ENCODE peak calls at places on chromosome X, in six cellular contexts. N, R, W, I, C and H are unnamed samples.

GRCh38 chrX:94097852-94098251 is 423.8 kb downstream of the FAM133A start:
- DNase-seq in C (no peak), W (no peak), N (no peak), I (no peak), R (no peak), H (no peak)

GRCh38 chrX:74419861-74420193 is 1.5 kb upstream of the SLC16A2 start:
- DNase-seq in R (no peak), C (no peak), I (no peak), N (no peak), W (no peak), H (no peak)

GRCh38 chrX:154542723-154543424 is 3.8 kb downstream of the G6PD start:
- DNase-seq in C (no peak), R (no peak), N (no peak), W (no peak), I (peak), H (no peak)

GRCh38 chrX:103782640-103783039 is 6.0 kb downstream of the PLP1 start:
- DNase-seq in C (no peak), N (no peak), R (no peak), I (no peak), W (no peak), H (no peak)

GRCh38 chrX:39652336-39652735 is 445.4 kb downstream of the BCOR start:
- DNase-seq in C (no peak), I (no peak), W (no peak), N (peak), R (peak), H (peak)

GRCh38 chrX:50627696-50628095 is 157.1 kb upstream of the DGKK start:
- DNase-seq in N (no peak), I (no peak), C (no peak), W (no peak), R (no peak), H (no peak)

GRCh38 chrX:40380649-40381488 is 199.9 kb upstream of the ATP6AP2 start:
- DNase-seq in I (no peak), C (no peak), N (no peak), R (no peak), W (no peak), H (no peak)

GRCh38 chrX:13419276-13419675 is 99.4 kb upstream of the ATXN3L start:
- DNase-seq in N (no peak), I (no peak), C (no peak), W (no peak), R (no peak), H (no peak)

GRCh38 chrX:137742846-137743245 is 176.9 kb downstream of the ZIC3 start:
- DNase-seq in N (no peak), I (no peak), C (no peak), R (no peak), W (no peak), H (no peak)

GRCh38 chrX:109839694-109840358 is 106.8 kb upstream of the ACSL4 start:
- DNase-seq in C (peak), I (no peak), W (no peak), R (peak), N (no peak), H (no peak)

GRCh38 chrX:44157858-44158257 is 184.7 kb upstream of the NDP start:
- DNase-seq in N (no peak), I (no peak), W (no peak), R (no peak), C (no peak), H (no peak)

GRCh38 chrX:41273638-41274037 is 60.3 kb upstream of the DDX3X start:
- DNase-seq in W (no peak), N (no peak), C (no peak), I (no peak), R (no peak), H (no peak)

GRCh38 chrX:23317799-23318724 is 16.6 kb upstream of the PTCHD1 start:
- DNase-seq in W (no peak), R (peak), N (no peak), C (no peak), I (no peak), H (no peak)

GRCh38 chrX:10649286-10649685 is 28.9 kb upstream of the MID1 start:
- DNase-seq in C (no peak), N (no peak), R (no peak), I (no peak), W (no peak), H (no peak)

GRCh38 chrX:9913041-9913440 is 54.1 kb upstream of the CLDN34 start:
- DNase-seq in C (no peak), W (no peak), I (no peak), R (no peak), N (no peak), H (no peak)

GRCh38 chrX:153600032-153600373 is 1.1 kb upstream of the CCNQ start:
- DNase-seq in I (no peak), W (no peak), C (no peak), N (no peak), R (no peak), H (no peak)

GRCh38 chrX:18490816-18491215 is 65.4 kb downstream of the CDKL5 start:
- DNase-seq in W (no peak), C (no peak), N (no peak), R (no peak), I (no peak), H (no peak)

GRCh38 chrX:74389016-74389415 is 32.3 kb upstream of the SLC16A2 start:
- DNase-seq in R (no peak), N (no peak), W (no peak), I (no peak), C (no peak), H (no peak)

GRCh38 chrX:20571611-20572010 is 304.9 kb upstream of the RPS6KA3 start:
- DNase-seq in C (no peak), W (no peak), I (no peak), N (no peak), R (no peak), H (no peak)

GRCh38 chrX:11341274-11342256 is 48.4 kb downstream of the AMELX start:
- DNase-seq in W (peak), N (no peak), R (peak), C (no peak), I (no peak), H (no peak)

GRCh38 chrX:31656013-31656412 is 584.2 kb upstream of the FTHL17 start:
- DNase-seq in I (no peak), W (no peak), N (no peak), C (no peak), R (no peak), H (no peak)

GRCh38 chrX:122625821-122626220 is 558.3 kb upstream of the GRIA3 start:
- DNase-seq in I (no peak), C (no peak), W (no peak), N (no peak), R (no peak), H (no peak)

DNA sequence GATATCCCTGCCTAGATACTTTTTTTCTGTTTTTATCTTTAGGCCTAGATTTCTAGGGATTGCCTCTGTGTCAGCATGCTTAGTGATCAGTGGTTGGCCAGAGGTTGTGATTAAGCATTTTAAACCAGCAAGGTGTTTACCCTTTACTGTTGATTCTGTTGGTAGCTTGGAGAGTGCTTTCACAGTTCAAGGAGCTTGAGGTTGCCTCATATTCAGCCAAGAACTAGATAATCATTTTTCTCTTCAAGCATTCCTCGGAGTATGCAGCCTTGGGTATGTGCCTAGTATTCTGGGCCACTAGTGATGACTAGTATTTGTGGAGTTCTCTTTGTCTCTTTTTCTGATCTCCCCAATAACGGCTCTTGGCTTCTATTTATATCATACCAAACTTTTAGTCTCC is 20.4 kb downstream of the APOOL start:
- DNase-seq in C (no peak), R (no peak), W (no peak), I (no peak), N (no peak), H (no peak)
- TF ChIP-seq POLR2A in C (no peak), R (no peak), W (no peak), I (no peak), N (no peak), H (no peak)

GRCh38 chrX:65034641-65035450 is 58.6 kb upstream of the ZC4H2 start:
- DNase-seq in R (peak), N (peak), W (no peak), I (peak), C (peak), H (peak)
- TF ChIP-seq POLR2AphosphoS5 in R (no peak), N (no peak), W (no peak), I (no peak), C (no peak), H (no peak)

GRCh38 chrX:72314881-72315280 is 9.2 kb upstream of the CITED1 start:
- DNase-seq in I (no peak), W (no peak), R (no peak), N (no peak), C (no peak), H (no peak)

GRCh38 chrX:72314242-72314641 is 8.5 kb upstream of the CITED1 start:
- DNase-seq in R (no peak), W (no peak), I (no peak), N (no peak), C (no peak), H (no peak)

GRCh38 chrX:72313757-72314156 is 8.0 kb upstream of the CITED1 start:
- DNase-seq in N (no peak), W (no peak), C (no peak), I (no peak), R (no peak), H (no peak)

GRCh38 chrX:72317139-72317538 is 11.4 kb upstream of the CITED1 start:
- DNase-seq in C (no peak), I (no peak), R (no peak), W (no peak), N (no peak), H (no peak)

GRCh38 chrX:72316408-72317079 is 10.8 kb upstream of the CITED1 start:
- DNase-seq in I (no peak), N (no peak), R (no peak), W (no peak), C (no peak), H (no peak)
- TF ChIP-seq TAF1 in I (no peak), N (no peak), R (no peak), W (no peak), C (no peak), H (no peak)

GRCh38 chrX:47482512-47483309 is at the start of gene ZNF41:
- DNase-seq in I (peak), R (peak), N (peak), W (peak), C (peak), H (peak)
- TF ChIP-seq POLR2A in I (no peak), R (peak), N (peak), W (peak), C (peak), H (peak)